ENCODE peak calls at places on chromosomes 2 and 18, in six cellular contexts. Z, Q, W, R, Y and E are unnamed samples.
A peak's percentile ranks its signal among the peaks of the same experiment; 100 is the strongest.

GRCh38 chr2:173578404-173579092 is 223.9 kb downstream of the CDCA7 start:
- DNase-seq in Z (no peak), Q (no peak), W (no peak), R (no peak), Y (no peak), E (no peak)

GRCh38 chr18:8975624-8976023 is 126.9 kb upstream of the NDUFV2 start:
- DNase-seq in Z (no peak), Q (no peak), W (no peak), R (no peak), Y (no peak), E (no peak)

GRCh38 chr2:19989681-19990415 is at the start of gene WDR35:
- DNase-seq in Z (peak; percentile 94), Q (peak; percentile 96), W (peak; percentile 82), R (peak; percentile 46), Y (peak; percentile 87), E (peak; percentile 97)

GRCh38 chr18:44824884-44825283 is 144.2 kb downstream of the SETBP1 start:
- DNase-seq in Z (no peak), Q (no peak), W (no peak), R (no peak), Y (no peak), E (no peak)

GRCh38 chr2:121748202-121748601 is 7.2 kb upstream of the TSN start:
- DNase-seq in Z (peak; percentile 17), Q (peak; percentile 48), W (no peak), R (no peak), Y (no peak), E (no peak)

GRCh38 chr2:74441690-74442482 is at the start of gene RTKN:
- DNase-seq in Z (peak; percentile 82), Q (no peak), W (no peak), R (no peak), Y (peak; percentile 27), E (peak; percentile 62)

GRCh38 chr18:46071894-46072867 is at the start of gene PSTPIP2:
- DNase-seq in Z (peak; percentile 76), Q (peak; percentile 76), W (no peak), R (no peak), Y (peak; percentile 49), E (peak; percentile 87)

GRCh38 chr2:524442-524841 is 152.8 kb downstream of the TMEM18 start:
- DNase-seq in Z (no peak), Q (no peak), W (no peak), R (no peak), Y (no peak), E (no peak)

GRCh38 chr2:135124924-135125886 is 73.1 kb downstream of the RAB3GAP1 start:
- DNase-seq in Z (no peak), Q (no peak), W (no peak), R (peak; percentile 33), Y (no peak), E (no peak)

GRCh38 chr2:105261061-105261460 is 19.5 kb downstream of the GPR45 start:
- DNase-seq in Z (no peak), Q (no peak), W (no peak), R (peak; percentile 40), Y (no peak), E (no peak)

GRCh38 chr2:176114930-176115625 is 1.5 kb upstream of the HOXD10 start:
- DNase-seq in Z (no peak), Q (no peak), W (no peak), R (no peak), Y (no peak), E (no peak)

GRCh38 chr2:12738112-12738485 is 21.4 kb downstream of the TRIB2 start:
- DNase-seq in Z (no peak), Q (no peak), W (no peak), R (no peak), Y (no peak), E (no peak)

GRCh38 chr2:62732262-62732777 is 26.8 kb downstream of the EHBP1 start:
- DNase-seq in Z (no peak), Q (no peak), W (no peak), R (no peak), Y (no peak), E (no peak)

DNA sequence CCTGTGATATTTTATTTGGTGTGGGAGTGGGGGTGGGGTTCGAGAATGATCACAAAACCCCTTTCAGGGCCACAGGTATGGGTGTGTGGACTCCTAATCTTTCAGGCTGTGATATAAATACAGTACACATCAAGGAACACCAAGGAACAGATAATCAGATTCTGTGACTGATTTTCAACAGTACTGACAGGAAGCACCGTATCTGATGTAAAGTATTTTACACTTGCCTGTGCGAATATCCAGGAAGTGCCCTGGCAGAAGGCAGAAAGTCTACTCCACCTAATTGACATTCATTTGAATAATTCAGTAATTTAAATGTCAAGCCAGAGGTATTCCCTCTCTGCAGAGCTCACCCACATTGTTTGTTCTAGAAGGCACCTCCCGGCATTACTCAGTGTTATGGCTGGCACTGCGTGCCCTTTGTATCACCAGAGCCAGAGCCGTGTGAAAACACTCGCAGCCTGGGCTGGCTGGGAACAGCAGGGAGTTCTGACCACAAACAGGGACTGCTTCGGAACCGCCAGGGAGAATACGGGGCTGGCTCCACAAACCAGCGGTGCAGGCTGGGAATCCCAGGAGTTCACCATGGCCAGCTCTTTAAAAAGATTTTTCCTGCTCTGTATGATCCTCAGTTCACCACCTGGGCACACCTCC is 91.8 kb downstream of the ACVR1 start:
- DNase-seq in Z (peak; percentile 81), Q (peak; percentile 68), W (peak; percentile 63), R (peak; percentile 33), Y (peak; percentile 12), E (peak; percentile 88)
- H3K4me3 ChIP-seq in Z (no peak overlapping the region), Q (peak overlapping the region; percentile 1), W (no peak overlapping the region), R (no peak overlapping the region), Y (no peak overlapping the region), E (peak overlapping the region; percentile 22)

GRCh38 chr2:120572226-120572625 is 163.4 kb upstream of the GLI2 start:
- DNase-seq in Z (no peak), Q (no peak), W (no peak), R (no peak), Y (no peak), E (no peak)

GRCh38 chr2:120568975-120569268 is 166.7 kb upstream of the GLI2 start:
- DNase-seq in Z (no peak), Q (no peak), W (no peak), R (no peak), Y (no peak), E (no peak)

GRCh38 chr2:120571015-120571728 is 164.5 kb upstream of the GLI2 start:
- DNase-seq in Z (no peak), Q (no peak), W (no peak), R (no peak), Y (no peak), E (no peak)

GRCh38 chr2:120570001-120570400 is 165.7 kb upstream of the GLI2 start:
- DNase-seq in Z (no peak), Q (no peak), W (no peak), R (no peak), Y (no peak), E (no peak)

DNA sequence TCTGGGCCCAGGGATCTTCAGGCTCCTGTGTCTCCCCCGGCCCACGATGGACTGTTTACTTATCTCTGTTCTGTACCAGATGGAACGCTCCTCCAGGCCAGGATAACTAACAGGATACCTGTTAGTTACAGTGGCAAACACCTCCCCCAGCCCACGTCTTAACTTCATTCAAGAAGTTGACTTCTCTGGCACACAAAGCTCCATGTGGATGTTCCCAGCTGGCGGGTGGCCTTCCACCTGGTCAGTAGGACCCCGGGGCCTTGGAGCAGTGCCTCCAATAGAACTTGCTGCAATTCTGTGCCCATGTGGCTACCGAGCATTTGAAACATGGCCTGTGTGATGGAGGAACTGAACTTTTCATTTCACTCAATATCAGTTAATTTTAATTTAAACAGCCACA is 165.1 kb upstream of the GLI2 start:
- DNase-seq in Z (no peak), Q (no peak), W (no peak), R (no peak), Y (no peak), E (no peak)
- H3K4me3 ChIP-seq in Z (no peak overlapping the region), Q (no peak overlapping the region), W (no peak overlapping the region), R (no peak overlapping the region), Y (no peak overlapping the region), E (no peak overlapping the region)

DNA sequence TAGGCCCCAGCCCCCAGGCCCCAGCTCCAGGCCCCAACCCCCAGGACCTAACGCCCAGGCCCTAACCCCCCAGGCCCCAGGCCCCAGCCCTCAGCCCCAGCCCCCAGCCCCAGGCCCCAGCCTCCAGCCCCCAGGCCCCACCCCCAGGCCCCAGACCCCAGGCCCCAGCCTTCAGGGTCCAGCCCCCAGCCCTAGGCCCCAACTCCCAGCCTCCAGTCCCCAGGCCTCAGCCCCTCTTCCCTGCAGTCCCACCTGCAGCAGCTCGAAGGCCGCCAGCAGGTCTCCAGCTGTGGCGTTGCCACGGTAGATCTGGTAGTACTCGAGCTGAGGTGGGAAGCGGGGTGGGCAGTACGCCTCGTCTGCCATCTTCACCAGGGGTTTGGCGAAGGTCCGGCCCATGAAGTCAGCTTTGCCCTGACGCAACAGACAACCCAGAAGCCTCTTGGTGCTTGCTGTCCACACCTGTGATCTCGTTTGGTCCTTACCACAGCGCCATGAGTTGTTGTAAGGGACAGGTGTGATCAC is 3.6 kb downstream of the OTOF start:
- DNase-seq in Z (no peak), Q (no peak), W (no peak), R (no peak), Y (no peak), E (no peak)
- H3K4me3 ChIP-seq in Z (no peak overlapping the region), Q (no peak overlapping the region), W (no peak overlapping the region), R (no peak overlapping the region), Y (no peak overlapping the region), E (no peak overlapping the region)

GRCh38 chr2:15595342-15595905 is 3.8 kb downstream of the DDX1 start:
- DNase-seq in Z (no peak), Q (no peak), W (no peak), R (no peak), Y (no peak), E (no peak)

GRCh38 chr2:15591373-15591691 is 336 bp upstream of the DDX1 start:
- DNase-seq in Z (no peak), Q (no peak), W (no peak), R (no peak), Y (no peak), E (no peak)

GRCh38 chr2:15594291-15595256 is 2.9 kb downstream of the DDX1 start:
- DNase-seq in Z (no peak), Q (no peak), W (no peak), R (no peak), Y (no peak), E (no peak)

GRCh38 chr2:15591692-15592463 is at the start of gene DDX1:
- DNase-seq in Z (peak; percentile 82), Q (peak; percentile 89), W (peak; percentile 85), R (peak; percentile 25), Y (peak; percentile 73), E (peak; percentile 94)

GRCh38 chr2:15593327-15593705 is 1.6 kb downstream of the DDX1 start:
- DNase-seq in Z (no peak), Q (no peak), W (no peak), R (no peak), Y (no peak), E (no peak)
- H3K4me3 ChIP-seq in Z (no peak overlapping the region), Q (peak overlapping the region; percentile 84), W (no peak overlapping the region), R (no peak overlapping the region), Y (no peak overlapping the region), E (peak overlapping the region; percentile 91)

GRCh38 chr2:200077210-200077650 is 121.8 kb downstream of the MAIP1 start:
- DNase-seq in Z (no peak), Q (no peak), W (no peak), R (no peak), Y (no peak), E (no peak)
- H3K4me3 ChIP-seq in Z (no peak overlapping the region), Q (no peak overlapping the region), W (no peak overlapping the region), R (no peak overlapping the region), Y (no peak overlapping the region), E (no peak overlapping the region)